ENCODE peak calls at places on chromosomes 4 and X, in ten cellular contexts. I is A549, W is heart left ventricle, B is upper lobe of left lung, M is cardiac muscle cell, F is right cardiac atrium, R is heart right ventricle, H is sigmoid colon, A is tibial nerve, P is hepatocyte. Y is an unnamed sample.

GRCh38 chrX:111339212-111339611 is 68.9 kb upstream of the CAPN6 start:
- DNase-seq in I (no peak), W (no peak), B (no peak), M (no peak), F (no peak), R (no peak), H (no peak), A (no peak), P (no peak), Y (no peak)

GRCh38 chr4:35494955-35495354 is 749.4 kb downstream of the ARAP2 start:
- DNase-seq in I (no peak), W (no peak), B (peak; percentile 15), M (no peak), F (peak; percentile 12), R (no peak), H (no peak), A (no peak), P (no peak), Y (no peak)

GRCh38 chrX:1807301-1807731 is 192.5 kb downstream of the ASMT start:
- DNase-seq in I (no peak), W (no peak), B (no peak), M (peak; percentile 14), F (no peak), R (no peak), H (no peak), A (no peak), P (no peak), Y (no peak)

GRCh38 chr4:85153221-85153620 is 186.7 kb upstream of the WDFY3 start:
- DNase-seq in I (no peak), W (no peak), B (no peak), M (no peak), F (no peak), R (no peak), H (no peak), A (no peak), P (no peak), Y (no peak)

GRCh38 chr4:158067646-158068045 is 105.2 kb downstream of the GASK1B start:
- DNase-seq in I (no peak), W (no peak), B (no peak), M (no peak), F (no peak), R (no peak), H (no peak), A (no peak), P (no peak), Y (no peak)

GRCh38 chr4:10496200-10496599 is 39.0 kb upstream of the ZNF518B start:
- DNase-seq in I (no peak), W (no peak), B (no peak), M (no peak), F (no peak), R (no peak), H (no peak), A (no peak), P (no peak), Y (no peak)

GRCh38 chrX:153642313-153642654 is 4.7 kb upstream of the DUSP9 start:
- DNase-seq in I (no peak), W (no peak), B (no peak), M (peak; percentile 47), F (peak; percentile 65), R (no peak), H (no peak), A (no peak), P (peak; percentile 39), Y (no peak)

GRCh38 chr4:70651864-70652506 is 14.3 kb downstream of the JCHAIN start:
- DNase-seq in I (peak; percentile 22), W (no peak), B (no peak), M (peak; percentile 38), F (no peak), R (no peak), H (no peak), A (no peak), P (peak; percentile 38), Y (no peak)

GRCh38 chr4:151207868-151208267 is 69.1 kb upstream of the PRSS48 start:
- DNase-seq in I (no peak), W (no peak), B (no peak), M (no peak), F (no peak), R (no peak), H (no peak), A (no peak), P (no peak), Y (no peak)

GRCh38 chr4:18069806-18070205 is 48.3 kb upstream of the LCORL start:
- DNase-seq in I (no peak), W (no peak), B (no peak), M (no peak), F (no peak), R (no peak), H (no peak), A (no peak), P (no peak), Y (no peak)

GRCh38 chrX:11953615-11954014 is 184.7 kb upstream of the FRMPD4 start:
- DNase-seq in I (peak; percentile 95), W (no peak), B (no peak), M (no peak), F (no peak), R (no peak), H (no peak), A (no peak), P (peak; percentile 13), Y (peak; percentile 23)

GRCh38 chr4:41878991-41879491 is 56.2 kb upstream of the TMEM33 start:
- DNase-seq in I (no peak), W (no peak), B (peak; percentile 72), M (no peak), F (no peak), R (no peak), H (no peak), A (no peak), P (no peak), Y (no peak)

GRCh38 chr4:8603931-8604330 is 11.4 kb downstream of the CPZ start:
- DNase-seq in I (no peak), W (no peak), B (peak; percentile 81), M (no peak), F (no peak), R (no peak), H (no peak), A (no peak), P (no peak), Y (no peak)

GRCh38 chr4:153467154-153467896 is 1.2 kb downstream of the TMEM131L start:
- DNase-seq in I (no peak), W (peak; percentile 46), B (peak; percentile 88), M (peak; percentile 34), F (peak; percentile 69), R (peak; percentile 40), H (peak; percentile 73), A (no peak), P (peak; percentile 77), Y (no peak)

GRCh38 chr4:18051281-18051680 is 29.7 kb upstream of the LCORL start:
- DNase-seq in I (no peak), W (no peak), B (no peak), M (no peak), F (no peak), R (no peak), H (no peak), A (no peak), P (no peak), Y (no peak)

GRCh38 chr4:54539500-54540029 is 118.2 kb upstream of the KIT start:
- DNase-seq in I (peak; percentile 30), W (peak; percentile 30), B (peak; percentile 91), M (peak; percentile 90), F (peak; percentile 88), R (peak; percentile 33), H (no peak), A (no peak), P (peak; percentile 76), Y (no peak)

GRCh38 chr4:54542540-54543041 is 115.2 kb upstream of the KIT start:
- DNase-seq in I (no peak), W (no peak), B (no peak), M (no peak), F (no peak), R (no peak), H (no peak), A (no peak), P (no peak), Y (no peak)

GRCh38 chr4:54541426-54542118 is 116.2 kb upstream of the KIT start:
- DNase-seq in I (no peak), W (no peak), B (no peak), M (no peak), F (no peak), R (no peak), H (no peak), A (no peak), P (no peak), Y (no peak)

GRCh38 chr4:54542119-54542438 is 115.7 kb upstream of the KIT start:
- DNase-seq in I (no peak), W (no peak), B (no peak), M (no peak), F (no peak), R (no peak), H (no peak), A (no peak), P (no peak), Y (no peak)

DNA sequence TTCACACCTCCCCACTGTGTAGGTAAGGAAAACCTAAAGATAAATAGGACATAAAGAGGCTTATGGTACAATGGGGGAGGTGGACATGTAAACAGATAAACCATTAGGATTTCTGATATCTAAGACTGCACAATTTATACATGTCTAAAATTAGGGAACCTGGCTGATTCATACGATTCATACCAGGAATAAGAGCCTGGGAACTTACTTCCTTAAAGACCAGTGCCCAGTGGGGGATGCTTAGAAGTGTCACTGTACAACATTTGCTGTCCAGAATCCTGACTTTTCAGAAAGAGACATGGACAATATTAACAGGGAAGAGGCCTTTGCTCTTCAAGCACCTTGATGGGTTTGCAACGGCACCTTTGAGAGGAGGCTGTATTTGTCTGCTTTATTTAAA is 116.8 kb upstream of the KIT start:
- DNase-seq in I (no peak), W (no peak), B (no peak), M (no peak), F (no peak), R (no peak), H (no peak), A (no peak), P (no peak), Y (no peak)
- H3K4me3 ChIP-seq in I (no peak overlapping the region), W (no peak overlapping the region), B (no peak overlapping the region), M (no peak overlapping the region), F (no peak overlapping the region), R (no peak overlapping the region), H (no peak overlapping the region), A (no peak overlapping the region), P (no peak overlapping the region), Y (no peak overlapping the region)

GRCh38 chrX:130669233-130669632 is 233.8 kb downstream of the ENOX2 start:
- DNase-seq in I (no peak), W (no peak), B (no peak), M (no peak), F (no peak), R (no peak), H (no peak), A (no peak), P (no peak), Y (no peak)
- H3K27ac ChIP-seq in I (no peak overlapping the region), W (no peak overlapping the region), B (no peak overlapping the region), M (no peak overlapping the region), F (no peak overlapping the region), R (no peak overlapping the region), H (no peak overlapping the region), A (no peak overlapping the region), P (no peak overlapping the region), Y (no peak overlapping the region)

GRCh38 chrX:94107981-94108380 is 434.0 kb downstream of the FAM133A start:
- DNase-seq in I (no peak), W (no peak), B (no peak), M (no peak), F (no peak), R (no peak), H (no peak), A (no peak), P (peak; percentile 6), Y (no peak)
- H3K4me3 ChIP-seq in I (no peak overlapping the region), W (no peak overlapping the region), B (no peak overlapping the region), M (no peak overlapping the region), F (no peak overlapping the region), R (no peak overlapping the region), H (no peak overlapping the region), A (no peak overlapping the region), P (no peak overlapping the region), Y (no peak overlapping the region)

GRCh38 chr4:1873291-1873690 is 2.1 kb downstream of the NSD2 start:
- DNase-seq in I (no peak), W (no peak), B (no peak), M (no peak), F (no peak), R (no peak), H (no peak), A (no peak), P (no peak), Y (no peak)
- H3K27ac ChIP-seq in I (peak overlapping the region; percentile 100), W (no peak overlapping the region), B (peak overlapping the region; percentile 17), M (no peak overlapping the region), F (no peak overlapping the region), R (no peak overlapping the region), H (no peak overlapping the region), A (peak overlapping the region; percentile 17), P (peak overlapping the region; percentile 39), Y (no peak overlapping the region)